ENCODE peak calls at places on chromosomes 13 and 19, in five cellular contexts. One of them, this sample, is unnamed.
A peak's percentile ranks its signal among the peaks of the same experiment; 100 is the strongest.

GRCh38 chr13:98466634-98467236 is 110.2 kb downstream of the STK24 start:
- DNase-seq in GM23338: peak; percentile 84
- DNase-seq in IMR-90: peak; percentile 55
- DNase-seq in BJ: no peak
- DNase-seq in B cell: no peak
- DNase-seq in this sample: no peak

GRCh38 chr19:56838930-56839664 is 1.4 kb downstream of the PEG3 start:
- DNase-seq in BJ: peak; percentile 15
- DNase-seq in GM23338: no peak
- DNase-seq in B cell: peak; percentile 46
- DNase-seq in IMR-90: no peak
- DNase-seq in this sample: no peak

GRCh38 chr19:45558399-45558878 is 26.2 kb downstream of the OPA3 start:
- DNase-seq in BJ: no peak
- DNase-seq in B cell: peak; percentile 78
- DNase-seq in IMR-90: peak; percentile 33
- DNase-seq in GM23338: peak; percentile 93
- DNase-seq in this sample: peak; percentile 86

GRCh38 chr19:32197896-32198882 is 147.2 kb upstream of the ZNF507 start:
- DNase-seq in B cell: no peak
- DNase-seq in GM23338: no peak
- DNase-seq in BJ: no peak
- DNase-seq in IMR-90: no peak
- DNase-seq in this sample: no peak

GRCh38 chr13:79463604-79464003 is 17.4 kb upstream of the NDFIP2 start:
- DNase-seq in BJ: no peak
- DNase-seq in GM23338: no peak
- DNase-seq in B cell: no peak
- DNase-seq in IMR-90: no peak
- DNase-seq in this sample: no peak

GRCh38 chr13:94712287-94712811 is at the start of gene SOX21:
- DNase-seq in GM23338: peak; percentile 68
- DNase-seq in IMR-90: no peak
- DNase-seq in BJ: no peak
- DNase-seq in B cell: no peak
- DNase-seq in this sample: peak; percentile 36

GRCh38 chr13:74868044-74868443 is 613.9 kb downstream of the TBC1D4 start:
- DNase-seq in BJ: no peak
- DNase-seq in IMR-90: no peak
- DNase-seq in B cell: no peak
- DNase-seq in GM23338: no peak
- DNase-seq in this sample: no peak

GRCh38 chr13:59038824-59039223 is 1124.9 kb downstream of the DIAPH3 start:
- DNase-seq in B cell: no peak
- DNase-seq in GM23338: no peak
- DNase-seq in IMR-90: peak; percentile 15
- DNase-seq in BJ: no peak
- DNase-seq in this sample: no peak

GRCh38 chr19:33811246-33811645 is 14.6 kb downstream of the KCTD15 start:
- DNase-seq in IMR-90: no peak
- DNase-seq in BJ: no peak
- DNase-seq in GM23338: no peak
- DNase-seq in B cell: no peak
- DNase-seq in this sample: no peak

GRCh38 chr19:17332677-17333581 is 1.7 kb downstream of the ANO8 start:
- DNase-seq in GM23338: peak; percentile 94
- DNase-seq in BJ: no peak
- DNase-seq in B cell: no peak
- DNase-seq in IMR-90: peak; percentile 39
- DNase-seq in this sample: peak; percentile 56

GRCh38 chr19:12047868-12048267 is 4.9 kb downstream of the ZNF878 start:
- DNase-seq in GM23338: no peak
- DNase-seq in BJ: no peak
- DNase-seq in B cell: no peak
- DNase-seq in IMR-90: peak; percentile 11
- DNase-seq in this sample: no peak

GRCh38 chr13:39105110-39105509 is 66.9 kb downstream of the NHLRC3 start:
- DNase-seq in BJ: no peak
- DNase-seq in GM23338: no peak
- DNase-seq in B cell: no peak
- DNase-seq in IMR-90: no peak
- DNase-seq in this sample: no peak

GRCh38 chr19:37855098-37855497 is 51.3 kb downstream of the WDR87 start:
- DNase-seq in BJ: no peak
- DNase-seq in B cell: peak; percentile 79
- DNase-seq in IMR-90: peak; percentile 17
- DNase-seq in GM23338: peak; percentile 33
- DNase-seq in this sample: no peak

GRCh38 chr13:33743438-33744368 is 74.2 kb upstream of the RFC3 start:
- DNase-seq in BJ: no peak
- DNase-seq in B cell: no peak
- DNase-seq in IMR-90: no peak
- DNase-seq in GM23338: no peak
- DNase-seq in this sample: no peak

GRCh38 chr13:99386911-99387788 is 80.0 kb upstream of the GPR183 start:
- DNase-seq in IMR-90: no peak
- DNase-seq in GM23338: peak; percentile 84
- DNase-seq in B cell: peak; percentile 91
- DNase-seq in BJ: no peak
- DNase-seq in this sample: peak; percentile 85

GRCh38 chr19:45250832-45251451 is at the start of gene MARK4:
- DNase-seq in BJ: no peak
- DNase-seq in GM23338: peak; percentile 70
- DNase-seq in B cell: peak; percentile 84
- DNase-seq in IMR-90: peak; percentile 34
- DNase-seq in this sample: peak; percentile 98

GRCh38 chr13:26328326-26328725 is 74.4 kb downstream of the CDK8 start:
- DNase-seq in BJ: no peak
- DNase-seq in GM23338: no peak
- DNase-seq in IMR-90: no peak
- DNase-seq in B cell: no peak
- DNase-seq in this sample: no peak

GRCh38 chr19:35894342-35894741 is 6.0 kb downstream of the NFKBID start:
- DNase-seq in BJ: no peak
- DNase-seq in B cell: peak; percentile 29
- DNase-seq in GM23338: no peak
- DNase-seq in IMR-90: no peak
- DNase-seq in this sample: no peak

GRCh38 chr13:71799320-71799719 is 67.7 kb downstream of the DACH1 start:
- DNase-seq in BJ: no peak
- DNase-seq in B cell: no peak
- DNase-seq in GM23338: no peak
- DNase-seq in IMR-90: no peak
- DNase-seq in this sample: no peak

GRCh38 chr19:40962460-40962961 is 28.6 kb upstream of the CYP2B6 start:
- DNase-seq in BJ: peak; percentile 5
- DNase-seq in IMR-90: no peak
- DNase-seq in B cell: no peak
- DNase-seq in GM23338: no peak
- DNase-seq in this sample: no peak

GRCh38 chr13:114067886-114068722 is 64.3 kb downstream of the RASA3 start:
- DNase-seq in GM23338: no peak
- DNase-seq in BJ: no peak
- DNase-seq in B cell: peak; percentile 58
- DNase-seq in IMR-90: no peak
- DNase-seq in this sample: no peak

GRCh38 chr13:101869553-101869952 is 417.1 kb downstream of the ITGBL1 start:
- DNase-seq in GM23338: no peak
- DNase-seq in B cell: no peak
- DNase-seq in BJ: peak; percentile 5
- DNase-seq in IMR-90: peak; percentile 3
- DNase-seq in this sample: no peak

GRCh38 chr19:23916991-23917390 is 2.3 kb downstream of the ZNF726 start:
- DNase-seq in B cell: no peak
- DNase-seq in IMR-90: peak; percentile 10
- DNase-seq in GM23338: no peak
- DNase-seq in BJ: no peak
- DNase-seq in this sample: no peak

GRCh38 chr13:46685006-46685730 is 111.8 kb downstream of the ESD start:
- DNase-seq in GM23338: no peak
- DNase-seq in B cell: no peak
- DNase-seq in BJ: no peak
- DNase-seq in IMR-90: no peak
- DNase-seq in this sample: no peak

GRCh38 chr13:33509642-33510229 is 224.2 kb upstream of the STARD13 start:
- DNase-seq in GM23338: no peak
- DNase-seq in BJ: peak; percentile 43
- DNase-seq in IMR-90: no peak
- DNase-seq in B cell: no peak
- DNase-seq in this sample: no peak

GRCh38 chr13:26186141-26186870 is 35.8 kb downstream of the RNF6 start:
- DNase-seq in IMR-90: peak; percentile 89
- DNase-seq in BJ: peak; percentile 30
- DNase-seq in GM23338: peak; percentile 97
- DNase-seq in B cell: peak; percentile 98
- DNase-seq in this sample: peak; percentile 79

GRCh38 chr13:91369432-91369831 is 21.9 kb downstream of the MIR17HG start:
- DNase-seq in GM23338: no peak
- DNase-seq in BJ: no peak
- DNase-seq in IMR-90: peak; percentile 28
- DNase-seq in B cell: no peak
- DNase-seq in this sample: no peak

GRCh38 chr13:48532146-48532472 is 771 bp downstream of the RCBTB2 start:
- DNase-seq in IMR-90: peak; percentile 52
- DNase-seq in GM23338: no peak
- DNase-seq in B cell: no peak
- DNase-seq in BJ: peak; percentile 7
- DNase-seq in this sample: no peak

GRCh38 chr13:72384879-72385278 is 342.6 kb downstream of the MZT1 start:
- DNase-seq in BJ: no peak
- DNase-seq in IMR-90: peak; percentile 1
- DNase-seq in GM23338: no peak
- DNase-seq in B cell: no peak
- DNase-seq in this sample: no peak

GRCh38 chr19:46926201-46927071 is 65.6 kb downstream of the ARHGAP35 start:
- DNase-seq in GM23338: no peak
- DNase-seq in IMR-90: no peak
- DNase-seq in BJ: no peak
- DNase-seq in B cell: no peak
- DNase-seq in this sample: no peak

GRCh38 chr13:73218181-73218580 is 159.4 kb downstream of the KLF5 start:
- DNase-seq in GM23338: no peak
- DNase-seq in BJ: no peak
- DNase-seq in B cell: no peak
- DNase-seq in IMR-90: no peak
- DNase-seq in this sample: no peak

GRCh38 chr19:51810228-51810627 is 15.3 kb downstream of the FPR3 start:
- DNase-seq in IMR-90: no peak
- DNase-seq in GM23338: peak; percentile 27
- DNase-seq in B cell: no peak
- DNase-seq in BJ: no peak
- DNase-seq in this sample: no peak
- TF ChIP-seq CTCF in IMR-90: no peak
- TF ChIP-seq CTCF in GM23338: no peak
- TF ChIP-seq CTCF in B cell: no peak
- TF ChIP-seq CTCF in BJ: no peak
- TF ChIP-seq CTCF in this sample: no peak

GRCh38 chr19:7494416-7495098 is 5.7 kb upstream of the PEX11G start:
- DNase-seq in IMR-90: no peak
- DNase-seq in GM23338: no peak
- DNase-seq in B cell: no peak
- DNase-seq in BJ: no peak
- DNase-seq in this sample: no peak

GRCh38 chr19:7502552-7502951 is 13.4 kb upstream of the ZNF358 start:
- DNase-seq in BJ: no peak
- DNase-seq in IMR-90: no peak
- DNase-seq in B cell: no peak
- DNase-seq in GM23338: no peak
- DNase-seq in this sample: no peak

GRCh38 chr19:7500811-7501450 is 12.1 kb upstream of the PEX11G start:
- DNase-seq in IMR-90: peak; percentile 46
- DNase-seq in BJ: no peak
- DNase-seq in B cell: no peak
- DNase-seq in GM23338: peak; percentile 96
- DNase-seq in this sample: peak; percentile 74

GRCh38 chr19:7492142-7493055 is 3.6 kb upstream of the PEX11G start:
- DNase-seq in GM23338: no peak
- DNase-seq in IMR-90: no peak
- DNase-seq in B cell: no peak
- DNase-seq in BJ: no peak
- DNase-seq in this sample: no peak

DNA sequence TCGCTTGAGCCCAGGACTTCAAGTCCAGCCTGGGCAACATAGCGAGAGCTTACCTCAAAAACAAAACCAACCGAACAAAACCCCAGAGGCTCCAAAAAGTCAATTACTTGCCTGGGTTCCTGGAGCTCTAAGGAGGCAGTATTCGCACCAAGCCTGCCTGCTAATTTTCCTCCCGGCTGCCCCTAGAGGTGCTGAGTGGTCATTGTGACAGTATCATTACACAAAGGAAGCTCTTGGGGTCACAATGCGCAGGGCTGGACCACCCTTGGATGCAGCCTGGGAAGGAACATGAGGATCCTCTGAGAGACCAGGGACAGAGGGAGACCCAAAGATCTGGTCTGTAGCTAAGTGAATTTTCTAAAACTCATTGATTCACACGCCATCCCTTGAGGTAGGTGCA is 8.5 kb upstream of the PEX11G start:
- DNase-seq in IMR-90: no peak
- DNase-seq in B cell: no peak
- DNase-seq in GM23338: peak; percentile 78
- DNase-seq in BJ: no peak
- DNase-seq in this sample: peak; percentile 41
- TF ChIP-seq CTCF in IMR-90: peak; percentile 34
- TF ChIP-seq CTCF in B cell: peak; percentile 40
- TF ChIP-seq CTCF in GM23338: peak; percentile 57
- TF ChIP-seq CTCF in BJ: peak; percentile 55
- TF ChIP-seq CTCF in this sample: peak; percentile 33

DNA sequence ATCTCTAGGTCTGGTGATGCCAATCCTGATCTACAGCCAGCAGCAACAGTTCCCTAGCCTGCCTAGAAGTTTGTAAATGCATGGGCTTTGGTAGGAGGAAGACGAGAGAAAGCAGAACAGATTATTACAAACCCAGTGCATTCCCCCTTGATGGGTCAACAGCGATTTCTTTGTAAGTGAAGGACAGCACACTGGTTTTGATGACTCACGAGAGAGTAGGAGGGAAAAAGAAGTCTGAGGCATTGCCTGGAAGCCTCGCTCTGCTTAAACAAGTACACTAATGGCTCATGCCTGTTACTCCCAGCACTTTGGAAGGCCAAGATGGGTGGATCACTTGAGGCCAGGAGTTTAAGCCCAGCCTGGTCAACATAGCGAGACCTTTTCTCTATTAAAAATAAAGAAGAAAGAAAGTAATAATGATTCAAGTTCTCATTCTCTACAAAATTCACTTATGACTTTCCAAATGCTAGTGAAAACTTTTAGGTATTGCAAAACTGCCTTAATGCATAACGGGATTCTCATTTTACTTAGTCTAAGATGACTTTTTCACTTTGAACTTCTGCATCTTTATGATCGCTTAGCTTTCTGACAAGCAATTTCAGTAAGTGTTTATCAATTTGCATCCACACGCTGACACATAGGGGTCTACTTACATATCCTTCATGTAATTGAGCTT is 47.7 kb upstream of the USPL1 start:
- DNase-seq in IMR-90: peak; percentile 99
- DNase-seq in B cell: no peak
- DNase-seq in GM23338: peak; percentile 17
- DNase-seq in BJ: peak; percentile 90
- DNase-seq in this sample: no peak
- TF ChIP-seq CTCF in IMR-90: no peak
- TF ChIP-seq CTCF in B cell: no peak
- TF ChIP-seq CTCF in GM23338: no peak
- TF ChIP-seq CTCF in BJ: no peak
- TF ChIP-seq CTCF in this sample: no peak

GRCh38 chr13:52450793-52451116 is 321 bp upstream of the VPS36 start:
- DNase-seq in BJ: no peak
- DNase-seq in GM23338: no peak
- DNase-seq in B cell: no peak
- DNase-seq in IMR-90: no peak
- DNase-seq in this sample: no peak
- TF ChIP-seq CTCF in BJ: no peak
- TF ChIP-seq CTCF in GM23338: no peak
- TF ChIP-seq CTCF in B cell: peak; percentile 77
- TF ChIP-seq CTCF in IMR-90: no peak
- TF ChIP-seq CTCF in this sample: no peak

This sample was measured in GM13977.